ENCODE peak calls at places on chromosomes 3 and 15, in four cellular contexts. H is LNCaP clone FGC, R is transverse colon, Y is endodermal cell. B is an unnamed sample.
A peak's percentile ranks its signal among the peaks of the same experiment; 100 is the strongest.

GRCh38 chr3:155416500-155417118 is 123.1 kb upstream of the STRIT1 start:
- DNase-seq in H (no peak), R (no peak), Y (no peak), B (no peak)

GRCh38 chr15:66600240-66600627 is 34.4 kb upstream of the LCTL start:
- DNase-seq in R (no peak), H (no peak), Y (no peak), B (no peak)

GRCh38 chr15:25684521-25685215 is 178.5 kb downstream of the ATP10A start:
- DNase-seq in H (no peak), Y (no peak), R (no peak), B (no peak)

GRCh38 chr15:96574766-96575165 is 244.3 kb downstream of the NR2F2 start:
- DNase-seq in Y (no peak), H (no peak), R (no peak), B (no peak)

GRCh38 chr3:5122030-5122740 is at the start of gene ARL8B:
- DNase-seq in R (peak; percentile 93), H (peak; percentile 49), Y (peak; percentile 94), B (no peak)

GRCh38 chr3:131036986-131037385 is 10.3 kb downstream of the NEK11 start:
- DNase-seq in H (no peak), R (no peak), Y (no peak), B (no peak)

GRCh38 chr3:142817356-142817755 is 71.5 kb downstream of the PCOLCE2 start:
- DNase-seq in R (no peak), H (no peak), Y (no peak), B (no peak)

GRCh38 chr3:172522871-172523818 is at the start of gene TNFSF10:
- DNase-seq in R (peak; percentile 87), Y (peak; percentile 64), H (no peak), B (peak; percentile 62)

GRCh38 chr3:173397161-173398110 is at the start of gene NLGN1:
- DNase-seq in H (no peak), R (peak; percentile 38), Y (peak; percentile 88), B (no peak)

GRCh38 chr3:156635973-156636372 is 38.4 kb upstream of the TIPARP start:
- DNase-seq in Y (no peak), R (no peak), H (no peak), B (no peak)

GRCh38 chr3:55434789-55435188 is 52.3 kb downstream of the WNT5A start:
- DNase-seq in R (peak; percentile 44), H (no peak), Y (peak; percentile 68), B (no peak)

GRCh38 chr15:43469867-43470266 is 23.1 kb downstream of the TP53BP1 start:
- DNase-seq in R (no peak), Y (no peak), H (no peak), B (no peak)

GRCh38 chr15:29773816-29774215 is 48.5 kb downstream of the TJP1 start:
- DNase-seq in R (no peak), Y (no peak), H (no peak), B (no peak)

GRCh38 chr3:117346878-117347277 is 637.3 kb downstream of the TUSC7 start:
- DNase-seq in Y (no peak), R (no peak), H (no peak), B (no peak)

GRCh38 chr15:40845511-40846284 is 1.9 kb downstream of the SPINT1 start:
- DNase-seq in R (peak; percentile 87), Y (peak; percentile 80), H (peak; percentile 96), B (no peak)

GRCh38 chr3:37599186-37599585 is 262.5 kb upstream of the CTDSPL start:
- DNase-seq in R (no peak), Y (no peak), H (no peak), B (no peak)

GRCh38 chr3:16653712-16654111 is 48.5 kb upstream of the DAZL start:
- DNase-seq in H (no peak), R (no peak), Y (no peak), B (no peak)

GRCh38 chr3:188217011-188217463 is 63.1 kb downstream of the LPP start:
- DNase-seq in Y (no peak), R (no peak), H (no peak), B (no peak)

GRCh38 chr3:32488609-32489008 is 14.0 kb downstream of the CMTM6 start:
- DNase-seq in R (no peak), Y (no peak), H (no peak), B (no peak)

GRCh38 chr3:36591959-36592358 is 172.4 kb downstream of the DCLK3 start:
- DNase-seq in R (no peak), H (no peak), Y (no peak), B (peak; percentile 10)

GRCh38 chr3:48832691-48833090 is 15.0 kb downstream of the PRKAR2A start:
- DNase-seq in Y (no peak), H (no peak), R (no peak), B (no peak)

GRCh38 chr15:99566157-99566900 is 545 bp downstream of the MEF2A start:
- DNase-seq in H (no peak), R (peak; percentile 41), Y (peak; percentile 72), B (no peak)

GRCh38 chr3:118548434-118548833 is 486.2 kb downstream of the IGSF11 start:
- DNase-seq in R (no peak), Y (no peak), H (no peak), B (no peak)

GRCh38 chr15:25737218-25737643 is 125.9 kb downstream of the ATP10A start:
- DNase-seq in R (no peak), H (no peak), Y (no peak), B (no peak)

GRCh38 chr15:29090617-29091466 is 178.8 kb downstream of the NSMCE3 start:
- DNase-seq in Y (peak; percentile 87), H (no peak), R (no peak), B (no peak)

GRCh38 chr3:43378066-43378935 is 92.0 kb downstream of the SNRK start:
- DNase-seq in H (no peak), R (peak; percentile 55), Y (peak; percentile 85), B (no peak)

GRCh38 chr15:68154923-68155559 is 50.1 kb downstream of the CALML4 start:
- DNase-seq in Y (peak; percentile 67), R (peak; percentile 33), H (peak; percentile 35), B (no peak)

GRCh38 chr3:119643094-119643493 is 17.3 kb downstream of the POPDC2 start:
- DNase-seq in H (no peak), Y (no peak), R (no peak), B (no peak)

GRCh38 chr15:45906230-45906629 is 271.4 kb downstream of the SQOR start:
- DNase-seq in H (no peak), R (no peak), Y (no peak), B (no peak)

DNA sequence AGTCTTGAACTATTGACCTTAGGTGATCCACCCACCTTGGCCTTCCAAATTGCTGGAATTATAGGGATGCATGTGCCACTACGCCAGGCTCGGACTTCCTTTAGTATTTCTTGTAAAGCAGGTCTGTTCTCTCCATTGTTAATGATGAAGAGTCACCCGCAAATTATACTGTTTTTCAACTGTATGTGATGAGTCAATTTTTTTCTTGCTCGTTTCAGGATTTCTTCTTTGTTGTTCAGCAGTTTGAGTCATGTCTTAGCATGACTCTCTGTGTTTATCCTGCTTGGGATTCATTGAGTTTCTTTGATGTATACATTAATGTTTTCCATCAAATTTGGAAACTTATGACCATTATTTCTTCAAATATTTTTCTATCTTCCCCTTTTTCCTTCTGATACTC is 28.9 kb downstream of the GRAMD1C start:
- DNase-seq in Y (no peak), H (no peak), R (no peak), B (no peak)
- TF ChIP-seq CTCF in Y (no peak), H (no peak), R (no peak), B (no peak)

GRCh38 chr3:183695569-183696364 is 1.8 kb upstream of the YEATS2 start:
- DNase-seq in H (no peak), R (no peak), Y (no peak), B (no peak)
- H3K4me3 ChIP-seq in H (no peak overlapping the region), R (no peak overlapping the region), Y (no peak overlapping the region), B (no peak overlapping the region)

DNA sequence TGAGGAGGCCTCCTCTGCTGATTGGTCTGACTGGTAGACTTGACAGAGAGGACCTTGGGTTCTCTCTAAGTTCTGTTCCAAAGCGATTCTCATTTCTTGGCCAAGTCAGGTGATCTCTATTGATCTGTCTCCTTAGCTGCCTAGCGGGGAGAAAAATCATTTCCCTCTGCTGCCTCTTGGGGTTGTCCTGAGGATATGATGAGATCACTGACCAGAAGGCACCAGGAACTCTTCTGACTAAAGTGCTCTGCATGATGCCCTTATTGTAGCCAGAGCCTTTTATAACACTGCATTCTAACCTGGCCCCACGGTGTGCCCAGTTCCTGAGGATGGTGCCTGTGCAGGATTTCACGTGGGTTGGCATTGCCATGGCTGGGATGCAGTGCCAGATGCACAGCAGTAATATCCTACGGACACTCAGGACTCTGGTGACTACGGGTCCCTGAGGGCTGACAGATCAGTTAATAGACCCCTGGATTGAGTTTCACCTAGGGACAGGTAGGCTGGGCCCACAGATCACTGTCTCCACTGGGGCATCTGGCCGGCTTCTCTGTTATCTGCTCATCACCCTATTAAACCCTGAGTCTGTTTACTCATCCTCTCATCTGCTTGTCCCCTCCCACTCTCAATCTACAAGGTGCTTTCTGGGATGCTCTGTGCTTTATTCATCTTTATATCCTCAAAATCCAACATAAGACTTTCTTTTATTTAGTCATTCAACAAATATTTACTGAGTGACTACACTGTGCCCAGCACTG is 3.9 kb upstream of the HEG1 start:
- DNase-seq in R (no peak), Y (peak; percentile 48), H (peak; percentile 61), B (no peak)
- TF ChIP-seq CTCF in R (no peak), Y (peak; percentile 57), H (no peak), B (peak; percentile 12)

GRCh38 chr3:28590216-28590615 is 241.6 kb upstream of the AZI2 start:
- DNase-seq in Y (no peak), H (no peak), R (no peak), B (no peak)
- H3K4me3 ChIP-seq in Y (no peak overlapping the region), H (no peak overlapping the region), R (no peak overlapping the region), B (no peak overlapping the region)

GRCh38 chr15:52798529-52799101 is 8.5 kb upstream of the ONECUT1 start:
- DNase-seq in H (no peak), Y (peak; percentile 83), R (no peak), B (no peak)
- TF ChIP-seq CTCF in H (no peak), Y (peak; percentile 66), R (no peak), B (no peak)

GRCh38 chr3:13894096-13894811 is 14.4 kb upstream of the WNT7A start:
- DNase-seq in H (no peak), R (no peak), Y (peak; percentile 52), B (no peak)

GRCh38 chr3:13892304-13892703 is 12.4 kb upstream of the WNT7A start:
- DNase-seq in H (no peak), R (no peak), Y (no peak), B (no peak)

GRCh38 chr3:13896473-13897154 is 16.7 kb upstream of the WNT7A start:
- DNase-seq in H (peak; percentile 55), Y (peak; percentile 88), R (peak; percentile 59), B (peak; percentile 10)

GRCh38 chr3:13895155-13896105 is 15.6 kb upstream of the WNT7A start:
- DNase-seq in Y (peak; percentile 99), H (peak; percentile 68), R (peak; percentile 96), B (peak; percentile 13)

DNA sequence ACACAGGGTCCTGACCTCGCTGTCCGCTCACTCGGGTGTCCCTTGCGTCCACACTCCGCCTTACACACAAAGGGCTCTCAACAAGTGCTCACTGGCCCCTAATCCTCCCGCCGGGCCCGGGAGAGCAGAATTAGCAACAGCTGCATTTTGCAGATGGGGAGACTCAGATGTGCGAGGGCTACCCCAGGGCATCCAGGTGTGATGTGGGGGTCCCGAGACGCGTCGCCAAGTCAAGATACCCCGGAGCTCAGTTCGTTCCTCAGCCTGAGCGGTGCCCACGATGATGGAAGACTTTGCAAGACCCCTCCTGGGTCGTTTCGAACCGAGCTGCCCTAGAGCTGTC is 14.9 kb upstream of the WNT7A start:
- DNase-seq in R (no peak), Y (no peak), H (no peak), B (no peak)
- H3K4me3 ChIP-seq in R (no peak overlapping the region), Y (peak overlapping the region; percentile 88), H (peak overlapping the region; percentile 56), B (peak overlapping the region; percentile 62)